ENCODE peak calls at places on chromosomes 2 and 18, in seven cellular contexts. E is stimulated activated naive B cell treated with anti-CD40 and anti-IgM and Interleukin-4, amounts not matched to agents 10 μg/mL and 1 μg/mL and 100 μg/mL, for 72 hours; W is stimulated activated CD8-positive, alpha-beta memory T cell treated with anti-CD3 and anti-CD28 coated beads, Interleukin-4, amount 100 ng/mL, for 24 hours; D is NCI-H2081; R is CD8-positive, alpha-beta memory T cell; X is activated T-cell treated with anti-CD3 and anti-CD28 coated beads, Interleukin-2, amount 50 U/mL, for 4 hours; T is HEK293T. G is an unnamed sample.

GRCh38 chr2:3465844-3466481 is 53.4 kb downstream of the ADI1 start:
- DNase-seq in T (no peak), D (no peak), W (no peak), R (no peak), E (no peak), X (no peak), G (no peak)

GRCh38 chr2:54514819-54515569 is 58.9 kb downstream of the SPTBN1 start:
- DNase-seq in T (no peak), X (no peak), W (no peak), D (no peak), E (no peak), R (no peak), G (no peak)

GRCh38 chr2:156329922-156330726 is 2.4 kb downstream of the NR4A2 start:
- DNase-seq in D (no peak), R (peak; percentile 20), W (no peak), X (no peak), T (no peak), E (no peak), G (no peak)

GRCh38 chr2:185208261-185208660 is 530.3 kb upstream of the FSIP2 start:
- DNase-seq in W (no peak), E (no peak), R (no peak), D (peak; percentile 67), X (no peak), T (peak; percentile 50), G (no peak)

GRCh38 chr2:207317358-207317984 is 151.7 kb upstream of the KLF7 start:
- DNase-seq in X (no peak), E (no peak), T (no peak), W (no peak), R (no peak), D (no peak), G (no peak)

GRCh38 chr2:85017436-85018048 is 46.6 kb downstream of the KCMF1 start:
- DNase-seq in R (peak; percentile 5), X (no peak), D (no peak), W (no peak), E (no peak), T (no peak), G (no peak)

GRCh38 chr2:215517391-215517790 is 81.5 kb upstream of the FN1 start:
- DNase-seq in E (no peak), R (no peak), D (no peak), T (no peak), X (no peak), W (no peak), G (no peak)

GRCh38 chr2:69642709-69643601 is 584 bp downstream of the AAK1 start:
- DNase-seq in X (peak; percentile 63), W (peak; percentile 49), T (peak; percentile 39), E (peak; percentile 2), R (peak; percentile 46), D (peak; percentile 30), G (peak; percentile 73)

GRCh38 chr2:226256237-226256636 is 543.4 kb downstream of the IRS1 start:
- DNase-seq in T (no peak), D (no peak), R (no peak), W (no peak), X (no peak), E (no peak), G (no peak)

GRCh38 chr18:70176537-70176936 is 28.9 kb downstream of the RTTN start:
- DNase-seq in T (no peak), D (no peak), R (no peak), X (no peak), W (no peak), E (no peak), G (no peak)

GRCh38 chr18:56358608-56359007 is 279.8 kb downstream of the TXNL1 start:
- DNase-seq in W (no peak), R (no peak), E (no peak), D (no peak), X (no peak), T (no peak), G (no peak)

GRCh38 chr2:232624554-232624842 is 8.9 kb upstream of the EFHD1 start:
- DNase-seq in R (no peak), X (no peak), E (no peak), W (no peak), D (no peak), T (no peak), G (no peak)

GRCh38 chr18:46369323-46369722 is 265.1 kb downstream of the HAUS1 start:
- DNase-seq in X (no peak), T (no peak), R (no peak), D (no peak), W (no peak), E (no peak), G (no peak)

GRCh38 chr2:9003366-9003615 is 193 bp downstream of the MBOAT2 start:
- DNase-seq in D (no peak), E (no peak), X (no peak), R (no peak), W (no peak), T (no peak), G (no peak)

GRCh38 chr2:102975996-102976636 is 214.3 kb downstream of the TMEM182 start:
- DNase-seq in W (no peak), E (no peak), T (peak; percentile 62), X (no peak), D (peak; percentile 40), R (no peak), G (peak; percentile 17)

GRCh38 chr2:61255580-61256437 is 93.8 kb downstream of the C2orf74 start:
- DNase-seq in R (no peak), W (no peak), X (no peak), T (no peak), E (no peak), D (no peak), G (no peak)

GRCh38 chr18:31664101-31664500 is 20.3 kb downstream of the B4GALT6 start:
- DNase-seq in T (no peak), E (no peak), W (no peak), X (no peak), R (no peak), D (no peak), G (no peak)

GRCh38 chr18:9615973-9616559 is 1.7 kb upstream of the PPP4R1 start:
- DNase-seq in E (no peak), R (no peak), X (no peak), W (no peak), D (no peak), T (no peak), G (no peak)

GRCh38 chr2:150924862-150925261 is 336.8 kb downstream of the RBM43 start:
- DNase-seq in X (no peak), T (no peak), W (no peak), E (no peak), R (no peak), D (peak; percentile 2), G (no peak)

GRCh38 chr2:100855084-100855483 is 35.1 kb downstream of the NPAS2 start:
- DNase-seq in R (no peak), T (no peak), X (no peak), W (no peak), D (no peak), E (no peak), G (no peak)

GRCh38 chr2:95046371-95047112 is 21.0 kb downstream of the MAL start:
- DNase-seq in T (no peak), W (no peak), R (no peak), D (no peak), X (no peak), E (no peak), G (no peak)

GRCh38 chr2:85173909-85174308 is 40.7 kb downstream of the TCF7L1 start:
- DNase-seq in D (no peak), T (no peak), R (no peak), E (no peak), X (no peak), W (no peak), G (no peak)

GRCh38 chr2:159807183-159808037 is 9.4 kb upstream of the CD302 start:
- DNase-seq in D (peak; percentile 66), R (no peak), T (peak; percentile 63), W (no peak), X (no peak), E (no peak), G (no peak)

G was measured in NK-92 treated with Interleukin-12 subunit alpha and Interleukin-12 subunit beta, amount 100 ng/mL, for 24 hours.